ENCODE peak calls at places on chromosomes 3 and 15, in four cellular contexts. N is foreskin fibroblast, W is esophagus muscularis mucosa, V is AG09309. U is an unnamed sample.

GRCh38 chr15:80791004-80791403 is 11.8 kb downstream of the CEMIP start:
- DNase-seq in V (no peak), N (no peak), W (no peak), U (no peak)

GRCh38 chr15:84810073-84810840 is 6.9 kb upstream of the ALPK3 start:
- DNase-seq in W (no peak), N (peak; percentile 67), V (no peak), U (no peak)

GRCh38 chr3:193483988-193484539 is 70.6 kb downstream of the ATP13A4 start:
- DNase-seq in W (no peak), N (no peak), V (no peak), U (no peak)

GRCh38 chr15:68638953-68639500 is 60.2 kb downstream of the CORO2B start:
- DNase-seq in W (no peak), V (no peak), N (peak; percentile 95), U (no peak)

GRCh38 chr3:160870327-160870726 is 114.3 kb downstream of the PPM1L start:
- DNase-seq in N (no peak), W (no peak), V (no peak), U (no peak)

GRCh38 chr15:96107922-96108321 is 222.6 kb upstream of the NR2F2 start:
- DNase-seq in V (no peak), N (no peak), W (no peak), U (no peak)

GRCh38 chr15:36356978-36357582 is 222.3 kb upstream of the CDIN1 start:
- DNase-seq in W (no peak), N (peak; percentile 83), V (peak; percentile 49), U (no peak)

GRCh38 chr15:62749445-62749844 is 293.1 kb upstream of the TPM1 start:
- DNase-seq in W (no peak), N (peak; percentile 42), V (no peak), U (no peak)

GRCh38 chr3:123296261-123296660 is 94.5 kb downstream of the SEC22A start:
- DNase-seq in W (no peak), V (no peak), N (no peak), U (no peak)

GRCh38 chr3:40521254-40521653 is 3.5 kb upstream of the ZNF621 start:
- DNase-seq in N (no peak), W (no peak), V (no peak), U (no peak)
- TF ChIP-seq CTCF in N (no peak), W (no peak), V (no peak), U (no peak)

GRCh38 chr3:55661141-55661540 is 174.0 kb upstream of the WNT5A start:
- DNase-seq in W (no peak), N (no peak), V (no peak), U (no peak)

GRCh38 chr3:55659701-55660100 is 172.6 kb upstream of the WNT5A start:
- DNase-seq in V (no peak), W (no peak), N (no peak), U (no peak)

GRCh38 chr3:55658297-55659022 is 171.4 kb upstream of the WNT5A start:
- DNase-seq in N (no peak), W (no peak), V (no peak), U (no peak)

GRCh38 chr3:55660642-55661041 is 173.5 kb upstream of the WNT5A start:
- DNase-seq in W (no peak), N (no peak), V (no peak), U (no peak)

GRCh38 chr3:55659023-55659355 is 171.9 kb upstream of the WNT5A start:
- DNase-seq in W (no peak), V (no peak), N (no peak), U (no peak)
- TF ChIP-seq CTCF in W (no peak), V (no peak), N (no peak), U (no peak)

DNA sequence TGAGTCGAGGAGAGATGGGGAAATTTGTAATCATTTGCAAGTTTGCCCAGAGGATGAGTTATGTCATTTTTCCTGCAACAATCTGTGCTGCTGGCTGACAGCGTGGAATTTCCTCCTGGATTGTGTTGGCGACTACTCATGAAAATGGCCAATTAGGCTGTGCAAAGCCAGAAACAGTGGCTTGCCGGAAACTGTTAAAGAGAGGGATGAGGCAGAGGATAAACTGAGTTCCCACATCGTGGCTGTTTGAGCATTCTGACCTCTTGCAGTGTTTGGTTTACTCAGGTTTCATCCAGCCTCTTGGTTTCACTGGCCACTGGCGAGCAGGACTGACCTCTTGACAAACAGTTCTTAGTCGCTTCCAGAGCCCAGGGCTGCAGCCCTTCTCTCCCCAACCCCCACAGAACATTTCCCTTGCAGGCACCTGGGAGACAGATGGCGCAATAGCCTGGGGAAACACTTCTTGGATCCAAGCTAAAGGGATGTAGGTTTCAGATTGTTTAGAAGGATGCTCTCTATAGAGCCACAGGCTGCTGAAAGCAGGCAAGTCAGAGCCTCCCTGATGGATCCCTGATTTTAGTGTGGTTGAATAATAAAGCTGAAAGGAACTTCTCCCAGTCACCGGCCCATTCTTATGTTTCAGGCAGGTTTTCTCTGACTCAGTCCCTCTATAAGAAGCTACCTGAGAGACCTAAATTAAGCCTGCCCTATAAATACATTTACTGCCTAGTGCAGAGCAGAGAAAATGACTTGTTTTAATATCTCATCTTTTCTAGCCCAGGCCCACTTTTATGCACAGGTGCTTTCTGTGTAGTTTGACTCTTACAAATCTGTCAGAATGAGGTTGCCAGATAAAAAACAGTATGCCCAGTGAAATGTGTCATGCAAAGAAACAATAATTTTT is 92.8 kb upstream of the UBE2E1 start:
- DNase-seq in W (no peak), N (peak; percentile 85), V (peak; percentile 89), U (peak; percentile 33)
- TF ChIP-seq CTCF in W (peak; percentile 32), N (no peak), V (no peak), U (peak; percentile 24)

GRCh38 chr3:186612065-186612464 is 795 bp upstream of the AHSG start:
- DNase-seq in N (no peak), W (no peak), V (no peak), U (no peak)

GRCh38 chr3:186608624-186609215 is 4.1 kb upstream of the AHSG start:
- DNase-seq in W (no peak), V (no peak), N (no peak), U (no peak)

GRCh38 chr3:186612721-186613636 is at the start of gene AHSG:
- DNase-seq in V (no peak), N (no peak), W (no peak), U (no peak)

GRCh38 chr3:186605561-186606545 is 7.0 kb upstream of the AHSG start:
- DNase-seq in N (no peak), W (no peak), V (no peak), U (no peak)

GRCh38 chr3:186609247-186609868 is 3.5 kb upstream of the AHSG start:
- DNase-seq in N (peak; percentile 19), V (no peak), W (no peak), U (no peak)
- TF ChIP-seq CTCF in N (no peak), V (peak; percentile 41), W (no peak), U (peak; percentile 20)

DNA sequence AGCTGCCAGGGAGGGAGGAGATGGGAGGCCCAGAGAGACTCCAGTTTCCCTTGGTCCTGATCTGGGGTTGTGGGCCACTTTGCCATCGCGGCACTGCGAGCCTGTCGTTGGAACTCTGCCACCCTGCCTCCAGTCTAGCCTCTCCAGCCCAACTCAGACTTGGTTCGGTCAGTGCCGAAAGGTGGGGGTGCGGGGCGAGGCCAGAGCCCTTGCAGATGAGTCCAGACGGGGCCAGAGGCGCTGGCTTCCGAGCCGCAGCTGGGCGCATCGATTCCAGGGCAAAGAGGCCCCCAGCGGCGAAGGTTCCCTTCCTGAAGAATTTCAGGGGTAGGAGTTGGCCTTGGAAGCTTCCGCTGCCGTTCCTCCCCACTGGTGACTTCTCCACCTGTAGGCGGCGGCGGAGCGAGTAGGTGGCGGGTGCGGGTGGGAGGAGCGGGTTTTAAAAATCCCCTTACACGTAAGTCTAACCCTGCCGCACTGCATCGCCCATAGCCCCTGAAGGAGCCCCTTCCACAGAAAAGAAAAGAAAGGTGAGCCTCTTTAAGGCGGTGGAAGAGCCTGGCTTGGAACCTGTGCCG is 5.1 kb downstream of the WNT5A start:
- DNase-seq in V (no peak), W (no peak), N (peak; percentile 82), U (no peak)
- TF ChIP-seq CTCF in V (peak; percentile 39), W (no peak), N (peak; percentile 15), U (no peak)

U was measured in LNCaP clone FGC.